ENCODE peak calls at places on chromosomes 12 and 14, in eight cellular contexts. R is Panc1, U is upper lobe of left lung, Q is GM23338, C is HCT116, E is HepG2, T is K562, J is GM12878. Y is an unnamed sample. For H3K4me1, the result is how much of the 10 kb centered on the place peaks cover.

GRCh38 chr12:121580959-121581680 is at the start of gene KDM2B:
- ATAC-seq in T (peak), Q (peak), U (peak), E (peak), J (peak), R (peak), C (no peak), Y (peak)

GRCh38 chr14:74942608-74943007 is 12.8 kb downstream of the PGF start:
- ATAC-seq in J (peak), U (no peak), E (no peak), Q (peak), R (no peak), T (peak), C (no peak), Y (no peak)

GRCh38 chr12:21659383-21659782 is 1.7 kb upstream of the LDHB start:
- ATAC-seq in E (peak), T (no peak), Q (no peak), J (no peak), C (no peak), R (no peak), U (no peak), Y (no peak)

GRCh38 chr12:133124674-133125073 is 5.4 kb downstream of the ZNF891 start:
- ATAC-seq in R (no peak), Q (no peak), J (no peak), U (no peak), E (no peak), C (no peak), T (no peak), Y (no peak)

GRCh38 chr14:74492413-74493342 is at the start of gene NPC2:
- ATAC-seq in T (peak), C (peak), E (peak), J (peak), R (peak), Q (peak), U (peak), Y (no peak)

GRCh38 chr12:108129017-108129812 is at the start of gene WSCD2:
- ATAC-seq in Q (peak), U (peak), T (peak), J (peak), R (peak), C (peak), E (peak), Y (peak)

GRCh38 chr12:3004655-3005565 is 45.7 kb downstream of the TEAD4 start:
- ATAC-seq in Q (peak), E (peak), C (peak), J (peak), U (no peak), T (no peak), R (no peak), Y (peak)

GRCh38 chr12:91871751-91872150 is 273.9 kb downstream of the BTG1 start:
- ATAC-seq in C (no peak), J (no peak), E (no peak), R (no peak), U (peak), Q (no peak), T (no peak), Y (peak)

GRCh38 chr14:23172572-23172971 is 10.9 kb downstream of the SLC7A8 start:
- ATAC-seq in U (no peak), T (no peak), C (no peak), E (no peak), R (no peak), Q (no peak), J (no peak), Y (no peak)

GRCh38 chr12:53572134-53572758 is 53.9 kb downstream of the ATF7 start:
- ATAC-seq in T (no peak), Q (no peak), E (no peak), C (no peak), J (peak), R (no peak), U (no peak), Y (no peak)

GRCh38 chr12:26704684-26705475 is 128.1 kb downstream of the ITPR2 start:
- ATAC-seq in Q (no peak), U (peak), J (no peak), E (no peak), C (no peak), T (no peak), R (no peak), Y (peak)

GRCh38 chr12:30837595-30837994 is 82.8 kb upstream of the CAPRIN2 start:
- ATAC-seq in T (peak), E (peak), U (no peak), C (peak), R (peak), Q (no peak), J (no peak), Y (no peak)

GRCh38 chr12:102374190-102374589 is 106.2 kb downstream of the IGF1 start:
- ATAC-seq in C (no peak), T (no peak), R (no peak), U (no peak), Q (no peak), E (no peak), J (no peak), Y (no peak)

GRCh38 chr14:39641224-39641623 is 209.0 kb upstream of the FBXO33 start:
- ATAC-seq in Q (no peak), U (no peak), C (no peak), J (peak), T (no peak), R (no peak), E (no peak), Y (no peak)

GRCh38 chr12:106600503-106600902 is 17.7 kb downstream of the RFX4 start:
- ATAC-seq in E (no peak), Q (peak), U (no peak), C (no peak), R (no peak), J (no peak), T (no peak), Y (no peak)

GRCh38 chr14:91352101-91352500 is 65.5 kb downstream of the CCDC88C start:
- ATAC-seq in R (peak), C (no peak), E (no peak), U (peak), J (no peak), T (no peak), Q (peak), Y (peak)

GRCh38 chr12:2291947-2292346 is 239.2 kb downstream of the CACNA1C start:
- ATAC-seq in U (no peak), T (no peak), C (no peak), R (no peak), E (no peak), Q (no peak), J (no peak), Y (no peak)

GRCh38 chr12:53208435-53208834 is 1.4 kb upstream of the ITGB7 start:
- ATAC-seq in R (no peak), U (no peak), E (no peak), J (no peak), Q (no peak), C (no peak), T (no peak), Y (peak)

GRCh38 chr14:85313801-85314207 is 216.1 kb upstream of the FLRT2 start:
- ATAC-seq in T (no peak), E (no peak), U (no peak), Q (no peak), R (no peak), J (no peak), C (no peak), Y (no peak)

GRCh38 chr12:53735556-53735955 is 8.3 kb upstream of the CALCOCO1 start:
- ATAC-seq in Q (no peak), R (no peak), T (no peak), E (no peak), C (no peak), J (no peak), U (no peak), Y (no peak)

GRCh38 chr12:89235189-89235993 is 116.9 kb downstream of the DUSP6 start:
- ATAC-seq in U (no peak), R (no peak), Q (no peak), E (no peak), C (no peak), T (no peak), J (no peak), Y (no peak)

GRCh38 chr12:124874988-124875802 is 11.5 kb upstream of the SCARB1 start:
- ATAC-seq in C (no peak), R (peak), U (no peak), E (peak), J (no peak), T (peak), Q (peak), Y (no peak)

GRCh38 chr14:86944434-86944833 is 1048.5 kb downstream of the GALC start:
- ATAC-seq in T (no peak), J (no peak), E (peak), U (no peak), C (no peak), R (no peak), Q (peak), Y (no peak)

GRCh38 chr12:3313655-3314305 is 177.2 kb upstream of the PRMT8 start:
- ATAC-seq in Q (peak), R (peak), J (peak), C (peak), T (peak), U (peak), E (peak), Y (peak)

GRCh38 chr12:54641554-54641953 is 6.6 kb downstream of the DCD start:
- ATAC-seq in Q (no peak), C (no peak), E (no peak), U (no peak), R (no peak), T (no peak), J (peak), Y (no peak)

GRCh38 chr12:58253663-58254062 is 312.3 kb downstream of the ATP23 start:
- ATAC-seq in C (no peak), Q (no peak), R (no peak), U (no peak), J (no peak), E (no peak), T (no peak), Y (no peak)

GRCh38 chr12:56197921-56198635 is 8.8 kb upstream of the SMARCC2 start:
- ATAC-seq in E (no peak), R (no peak), T (no peak), C (no peak), Q (no peak), J (no peak), U (no peak), Y (no peak)

GRCh38 chr12:8813963-8814362 is 8.5 kb upstream of the A2ML1 start:
- ATAC-seq in R (no peak), T (no peak), Q (peak), E (no peak), C (no peak), J (no peak), U (no peak), Y (no peak)

GRCh38 chr14:80213602-80214001 is 2.3 kb upstream of the DIO2 start:
- ATAC-seq in U (peak), J (peak), C (peak), R (no peak), E (peak), T (no peak), Q (peak), Y (no peak)

GRCh38 chr12:87383705-87384104 is 645.5 kb downstream of the C12orf50 start:
- ATAC-seq in R (no peak), U (no peak), Q (no peak), C (peak), T (no peak), E (no peak), J (no peak), Y (no peak)

GRCh38 chr12:107402041-107403022 is 283.3 kb upstream of the PWP1 start:
- ATAC-seq in C (peak), R (peak), Q (peak), T (peak), U (no peak), E (peak), J (peak), Y (no peak)

GRCh38 chr12:124556896-124557501 is 10.4 kb downstream of the NCOR2 start:
- ATAC-seq in J (no peak), C (no peak), Q (peak), E (no peak), U (no peak), R (peak), T (peak), Y (no peak)

GRCh38 chr12:121549075-121549474 is 31.7 kb downstream of the KDM2B start:
- ATAC-seq in T (no peak), U (no peak), Q (no peak), C (no peak), R (no peak), J (no peak), E (no peak), Y (no peak)

GRCh38 chr14:103073367-103073875 is 10.6 kb upstream of the LBHD2 start:
- ATAC-seq in Q (no peak), U (no peak), J (no peak), T (no peak), C (no peak), E (peak), R (no peak), Y (no peak)

DNA sequence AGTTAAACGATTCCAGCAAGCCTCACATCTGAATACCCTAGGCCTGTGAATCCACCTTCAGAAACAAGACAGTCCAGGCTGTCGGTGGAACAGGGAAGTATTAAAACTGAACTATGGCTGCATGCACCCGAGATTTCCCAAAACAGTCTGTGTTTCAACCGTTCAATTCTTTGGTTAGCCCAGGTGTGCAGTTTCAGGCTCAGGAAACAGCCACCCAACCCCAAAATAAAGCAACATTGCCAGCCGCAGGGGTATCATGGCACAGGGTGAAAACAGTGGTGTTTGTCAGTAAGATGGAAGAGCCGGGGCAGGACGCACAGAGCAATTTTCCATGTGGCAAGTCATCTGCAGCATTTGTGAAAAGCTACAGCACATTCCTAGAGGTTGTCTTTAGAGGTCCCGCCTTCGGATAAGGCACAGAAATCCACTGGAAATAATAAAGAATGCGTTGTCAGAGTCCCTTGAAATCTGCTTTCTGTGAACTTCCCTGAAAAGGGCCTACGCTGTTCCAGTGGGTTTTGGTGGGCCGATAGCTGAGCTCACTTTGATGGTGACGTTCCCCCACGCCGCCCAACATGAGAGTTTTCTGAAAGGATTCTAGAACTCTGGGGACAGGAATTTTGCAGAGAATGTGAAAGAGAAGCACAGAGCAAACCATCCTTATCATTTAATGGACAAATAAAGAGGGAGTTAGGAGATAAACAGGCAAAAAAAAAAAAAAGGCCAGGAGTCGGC is 84.9 kb downstream of the BCL11B start:
- ATAC-seq in Q (no peak), U (no peak), C (no peak), T (no peak), J (no peak), E (no peak), R (no peak), Y (no peak)
- H3K4me1 ChIP-seq in Q (under half), U (under half), C (under half), T (under half), J (under half), E (under half), R (under half), Y (under half)

DNA sequence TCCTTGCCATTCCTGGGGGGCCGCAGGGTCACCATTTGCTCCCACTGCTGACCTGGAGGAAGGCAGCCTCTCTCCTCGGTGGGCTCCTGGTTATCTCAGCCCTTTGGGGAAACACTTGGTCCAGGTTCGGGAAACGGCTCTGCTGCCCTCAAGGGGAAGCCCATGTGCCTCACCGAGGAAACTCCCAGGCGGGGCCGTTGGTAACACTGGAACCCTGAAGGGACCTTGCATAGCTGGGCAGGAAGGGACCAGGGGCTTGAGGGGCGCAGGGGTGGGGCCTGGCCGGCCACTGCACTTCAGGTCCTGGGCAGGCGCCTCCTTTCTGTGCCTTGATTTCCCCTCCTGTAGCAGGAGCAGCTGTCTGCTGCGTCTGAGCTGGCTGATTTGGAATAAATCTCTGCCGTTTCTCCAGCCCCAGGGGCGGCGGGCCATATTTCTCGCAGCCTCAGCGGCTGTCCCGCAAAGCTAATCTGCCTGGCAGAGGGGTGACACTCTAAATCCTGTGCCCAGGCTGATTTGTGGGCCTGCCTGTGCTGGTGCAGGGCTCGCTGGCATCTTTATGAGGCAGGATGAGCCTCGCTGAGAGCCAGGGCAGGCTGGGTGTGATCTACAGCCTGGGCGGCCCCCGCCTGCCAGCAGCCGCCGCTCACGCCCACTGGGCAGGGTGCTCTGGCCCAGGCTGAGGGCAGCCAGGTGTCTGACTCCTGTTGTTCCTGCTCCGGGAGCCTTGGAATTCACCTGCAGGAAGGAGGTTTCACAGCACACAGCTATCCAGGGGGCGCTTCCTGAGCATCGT is 49.7 kb downstream of the KIF26A start:
- ATAC-seq in R (no peak), T (no peak), E (peak), Q (peak), U (no peak), C (no peak), J (peak), Y (no peak)
- TF ChIP-seq POLR2AphosphoS5 in R (no peak), T (no peak), E (no peak), Q (no peak), U (no peak), C (no peak), J (no peak), Y (no peak)

GRCh38 chr12:67669925-67670631 is 21.5 kb downstream of the DYRK2 start:
- ATAC-seq in T (no peak), R (no peak), U (no peak), C (no peak), J (no peak), E (no peak), Q (no peak), Y (no peak)

GRCh38 chr12:67667276-67668073 is 18.9 kb downstream of the DYRK2 start:
- ATAC-seq in Q (no peak), U (peak), C (no peak), T (no peak), J (no peak), E (no peak), R (no peak), Y (peak)

GRCh38 chr12:67665679-67666078 is 17.1 kb downstream of the DYRK2 start:
- ATAC-seq in Q (peak), U (no peak), T (no peak), C (no peak), R (no peak), J (no peak), E (no peak), Y (no peak)

GRCh38 chr12:67669217-67669924 is 20.8 kb downstream of the DYRK2 start:
- ATAC-seq in U (peak), Q (no peak), J (no peak), C (no peak), R (no peak), E (no peak), T (no peak), Y (no peak)

DNA sequence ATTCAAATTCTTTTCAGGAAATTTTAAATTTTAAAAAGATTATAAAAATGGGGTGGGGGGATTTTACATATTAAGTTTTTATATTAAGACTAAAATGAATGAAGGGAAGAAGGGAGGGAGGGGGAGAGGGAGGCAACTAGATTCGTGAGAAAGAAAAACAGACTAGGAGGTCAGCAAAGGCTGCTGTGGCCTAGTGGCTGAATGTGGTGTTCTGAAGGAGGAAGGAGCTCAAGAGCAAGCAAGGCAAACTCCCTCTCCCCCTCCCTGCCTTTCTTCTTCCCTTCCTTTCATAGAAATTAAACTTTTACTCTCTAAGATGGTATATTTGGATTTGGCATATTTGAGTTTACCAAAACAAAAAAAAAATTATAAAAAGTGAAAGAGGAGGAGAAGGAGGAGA is 18.1 kb downstream of the DYRK2 start:
- ATAC-seq in T (no peak), Q (peak), C (no peak), J (no peak), E (no peak), U (no peak), R (no peak), Y (no peak)
- H3K4me1 ChIP-seq in T (under half), Q (under half), C (under half), J (under half), E (under half), U (under half), R (under half), Y (under half)

GRCh38 chr14:28767239-28767850 is 758 bp downstream of the FOXG1 start:
- ATAC-seq in U (no peak), R (no peak), Q (no peak), J (no peak), E (no peak), C (no peak), T (no peak), Y (no peak)
- TF ChIP-seq POLR2AphosphoS5 in U (no peak), R (no peak), Q (no peak), J (no peak), E (no peak), C (no peak), T (no peak), Y (no peak)

GRCh38 chr14:69633238-69633637 is 21.8 kb downstream of the SUSD6 start:
- ATAC-seq in E (peak), T (no peak), Q (peak), C (no peak), J (no peak), R (no peak), U (no peak), Y (no peak)
- H3K4me1 ChIP-seq in E (half or more), T (under half), Q (half or more), C (under half), J (half or more), R (under half), U (half or more), Y (under half)